ENCODE peak calls at places on chromosome 17, in ten cellular contexts. E is A673, R is colonic mucosa, P is AG10803, B is tibial nerve, X is brain microvascular endothelial cell, T is IMR-90, Q is mucosa of descending colon, C is HFFc6, H is dorsolateral prefrontal cortex. M is an unnamed sample.

GRCh38 chr17:43356999-43357398 is 41.8 kb upstream of the ARL4D start:
- DNase-seq in E (no peak), R (no peak), P (peak), B (no peak), X (peak), T (peak), Q (no peak), C (peak), H (no peak), M (no peak)

GRCh38 chr17:35084987-35085386 is 21.5 kb upstream of the RFFL start:
- DNase-seq in E (no peak), R (no peak), P (no peak), B (no peak), X (peak), T (peak), Q (no peak), C (peak), H (no peak), M (no peak)

GRCh38 chr17:50638572-50638850 is 3.8 kb downstream of the ABCC3 start:
- DNase-seq in E (peak), R (no peak), P (peak), B (no peak), X (no peak), T (peak), Q (no peak), C (peak), H (no peak), M (no peak)

GRCh38 chr17:42387221-42387657 is 1.0 kb downstream of the STAT3 start:
- DNase-seq in E (peak), R (peak), P (peak), B (no peak), X (no peak), T (peak), Q (peak), C (no peak), H (no peak), M (no peak)

GRCh38 chr17:39755550-39756375 is 18.0 kb downstream of the GRB7 start:
- DNase-seq in E (no peak), R (no peak), P (peak), B (no peak), X (no peak), T (peak), Q (no peak), C (no peak), H (no peak), M (peak)

GRCh38 chr17:35116845-35117244 is 2.8 kb downstream of the RAD51D start:
- DNase-seq in E (no peak), R (no peak), P (no peak), B (no peak), X (no peak), T (no peak), Q (no peak), C (no peak), H (no peak), M (no peak)

GRCh38 chr17:9002610-9003354 is 18.5 kb upstream of the NTN1 start:
- DNase-seq in E (peak), R (no peak), P (no peak), B (no peak), X (no peak), T (no peak), Q (no peak), C (no peak), H (no peak), M (peak)

GRCh38 chr17:36117505-36118382 is 14.1 kb downstream of the CCL4 start:
- DNase-seq in E (no peak), R (no peak), P (no peak), B (no peak), X (no peak), T (no peak), Q (peak), C (no peak), H (no peak), M (peak)

GRCh38 chr17:67718325-67718941 is 697 bp downstream of the NOL11 start:
- DNase-seq in E (peak), R (peak), P (peak), B (peak), X (peak), T (peak), Q (no peak), C (peak), H (no peak), M (peak)

GRCh38 chr17:61232871-61233270 is 166.8 kb upstream of the TBX2 start:
- DNase-seq in E (no peak), R (no peak), P (no peak), B (no peak), X (no peak), T (peak), Q (no peak), C (no peak), H (no peak), M (no peak)

GRCh38 chr17:13843862-13844640 is 225.3 kb upstream of the COX10 start:
- DNase-seq in E (no peak), R (no peak), P (peak), B (no peak), X (no peak), T (no peak), Q (no peak), C (no peak), H (no peak), M (no peak)

GRCh38 chr17:68248199-68248825 is 469 bp downstream of the AMZ2 start:
- DNase-seq in E (peak), R (peak), P (peak), B (peak), X (peak), T (peak), Q (peak), C (peak), H (peak), M (no peak)

GRCh38 chr17:77790143-77790829 is 168.2 kb upstream of the TNRC6C start:
- DNase-seq in E (peak), R (no peak), P (no peak), B (no peak), X (no peak), T (no peak), Q (no peak), C (no peak), H (no peak), M (no peak)

GRCh38 chr17:19513897-19514488 is 19.7 kb upstream of the SLC47A1 start:
- DNase-seq in E (peak), R (peak), P (peak), B (peak), X (peak), T (peak), Q (peak), C (peak), H (peak), M (peak)

GRCh38 chr17:12545877-12546513 is 119.7 kb upstream of the MYOCD start:
- DNase-seq in E (peak), R (peak), P (peak), B (peak), X (peak), T (peak), Q (peak), C (peak), H (no peak), M (peak)

GRCh38 chr17:40311575-40311974 is 2.6 kb downstream of the RARA start:
- DNase-seq in E (peak), R (peak), P (peak), B (no peak), X (no peak), T (no peak), Q (no peak), C (no peak), H (no peak), M (peak)

GRCh38 chr17:37177234-37177633 is 198.6 kb upstream of the C17orf78 start:
- DNase-seq in E (no peak), R (no peak), P (no peak), B (no peak), X (no peak), T (no peak), Q (no peak), C (no peak), H (no peak), M (no peak)

GRCh38 chr17:61490540-61490975 is 38.3 kb downstream of the TBX4 start:
- DNase-seq in E (no peak), R (no peak), P (peak), B (no peak), X (peak), T (peak), Q (no peak), C (peak), H (no peak), M (no peak)

GRCh38 chr17:58525239-58525638 is 10.8 kb upstream of the MTMR4 start:
- DNase-seq in E (peak), R (no peak), P (peak), B (peak), X (peak), T (peak), Q (no peak), C (peak), H (no peak), M (no peak)

GRCh38 chr17:50055426-50056216 is at the start of gene ITGA3:
- DNase-seq in E (peak), R (peak), P (peak), B (no peak), X (peak), T (peak), Q (peak), C (peak), H (no peak), M (peak)

GRCh38 chr17:79950306-79950705 is 85.4 kb downstream of the TBC1D16 start:
- DNase-seq in E (no peak), R (no peak), P (no peak), B (no peak), X (no peak), T (no peak), Q (no peak), C (no peak), H (no peak), M (no peak)

GRCh38 chr17:6162216-6162615 is 92.0 kb downstream of the WSCD1 start:
- DNase-seq in E (no peak), R (no peak), P (no peak), B (no peak), X (no peak), T (no peak), Q (no peak), C (no peak), H (no peak), M (no peak)

GRCh38 chr17:77899494-77899893 is 59.0 kb upstream of the TNRC6C start:
- DNase-seq in E (no peak), R (no peak), P (no peak), B (no peak), X (no peak), T (no peak), Q (no peak), C (no peak), H (no peak), M (no peak)

GRCh38 chr17:36972905-36973304 is 24.2 kb downstream of the AATF start:
- DNase-seq in E (no peak), R (no peak), P (no peak), B (no peak), X (no peak), T (no peak), Q (no peak), C (no peak), H (no peak), M (no peak)

GRCh38 chr17:55286681-55287589 is 22.2 kb downstream of the HLF start:
- DNase-seq in E (no peak), R (no peak), P (peak), B (no peak), X (peak), T (peak), Q (peak), C (no peak), H (no peak), M (no peak)

GRCh38 chr17:27940503-27940902 is 47.3 kb upstream of the LYRM9 start:
- DNase-seq in E (no peak), R (no peak), P (no peak), B (no peak), X (no peak), T (no peak), Q (no peak), C (no peak), H (no peak), M (no peak)

GRCh38 chr17:38868095-38868967 is 1.5 kb upstream of the LASP1 start:
- DNase-seq in E (peak), R (peak), P (peak), B (peak), X (peak), T (peak), Q (peak), C (peak), H (no peak), M (peak)

GRCh38 chr17:73309727-73310555 is 1.9 kb downstream of the CDC42EP4 start:
- DNase-seq in E (peak), R (peak), P (no peak), B (no peak), X (no peak), T (no peak), Q (peak), C (no peak), H (no peak), M (no peak)

GRCh38 chr17:76684756-76685155 is 26.0 kb downstream of the MXRA7 start:
- DNase-seq in E (no peak), R (no peak), P (no peak), B (no peak), X (no peak), T (no peak), Q (no peak), C (no peak), H (no peak), M (no peak)

GRCh38 chr17:76681222-76682137 is 29.3 kb downstream of the MXRA7 start:
- DNase-seq in E (peak), R (peak), P (peak), B (peak), X (peak), T (peak), Q (peak), C (peak), H (peak), M (peak)

GRCh38 chr17:76682306-76682705 is 28.5 kb downstream of the MXRA7 start:
- DNase-seq in E (no peak), R (no peak), P (peak), B (peak), X (peak), T (no peak), Q (no peak), C (no peak), H (no peak), M (no peak)

GRCh38 chr17:76683921-76684745 is 26.6 kb downstream of the MXRA7 start:
- DNase-seq in E (no peak), R (no peak), P (no peak), B (no peak), X (no peak), T (no peak), Q (no peak), C (no peak), H (no peak), M (no peak)

DNA sequence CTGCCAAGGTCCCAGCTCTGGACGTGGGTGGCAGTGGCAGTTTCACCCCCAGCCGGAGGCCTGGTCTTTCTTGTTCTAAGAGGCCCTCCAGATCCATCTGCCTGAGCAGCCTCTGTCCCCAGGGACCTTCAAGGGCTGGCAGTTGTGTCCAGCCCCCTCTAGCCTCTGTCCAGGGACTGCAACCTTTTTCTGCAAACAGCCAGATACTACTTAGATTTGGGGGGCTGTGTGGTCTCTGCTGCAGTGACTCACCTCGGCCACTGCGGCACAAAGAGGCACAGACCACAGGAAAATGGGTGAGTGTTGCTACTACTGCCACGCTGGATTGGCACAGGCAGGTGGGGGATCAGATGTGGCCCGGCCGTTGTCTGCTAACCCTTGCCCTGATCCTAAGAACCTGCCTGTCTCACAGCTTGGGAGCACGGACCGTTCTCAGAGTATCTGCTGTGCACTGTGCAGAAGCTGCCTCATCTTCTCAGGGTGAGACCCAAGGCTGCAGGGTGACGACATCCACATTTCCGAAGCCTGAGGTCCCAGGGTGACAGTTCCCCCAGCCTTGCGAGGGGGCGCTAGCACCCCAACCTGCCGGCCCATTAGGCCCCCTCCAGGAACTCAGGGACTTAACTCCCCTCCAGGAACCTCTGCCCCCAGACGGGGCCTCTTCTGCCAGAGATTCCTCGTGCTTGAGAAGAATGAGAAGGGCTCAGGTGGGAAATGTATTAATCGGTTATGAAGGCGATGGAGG is 27.6 kb downstream of the MXRA7 start:
- DNase-seq in E (no peak), R (no peak), P (no peak), B (no peak), X (no peak), T (no peak), Q (no peak), C (no peak), H (no peak), M (no peak)
- TF ChIP-seq CTCF in E (peak), R (no peak), P (no peak), B (no peak), X (peak), T (peak), Q (no peak), C (peak), H (no peak), M (no peak)

DNA sequence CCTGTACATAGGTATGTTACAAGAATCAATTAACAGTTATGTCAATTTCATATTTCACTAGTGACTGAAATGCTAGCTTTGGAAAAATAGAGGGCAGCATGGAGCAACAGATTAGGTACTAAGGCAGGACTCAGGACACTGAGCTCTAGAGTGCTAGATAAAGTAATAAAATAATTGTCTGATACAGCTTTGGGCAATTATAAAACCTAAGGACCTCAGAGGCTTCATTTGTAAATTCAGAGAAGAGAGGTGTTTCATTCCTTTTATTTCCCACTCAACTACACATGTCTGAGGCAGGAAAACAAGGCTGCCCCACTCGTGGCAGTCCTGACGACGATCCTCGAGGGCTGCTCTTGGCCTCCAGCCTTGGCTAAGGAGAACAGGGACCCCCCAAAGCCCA is 81.5 kb downstream of the CA4 start:
- DNase-seq in E (peak), R (no peak), P (peak), B (no peak), X (peak), T (peak), Q (peak), C (peak), H (no peak), M (peak)
- TF ChIP-seq CTCF in E (peak), R (peak), P (peak), B (no peak), X (peak), T (peak), Q (peak), C (peak), H (peak), M (peak)

GRCh38 chr17:75898791-75899190 is 2.0 kb upstream of the TRIM65 start:
- DNase-seq in E (no peak), R (no peak), P (no peak), B (no peak), X (no peak), T (no peak), Q (no peak), C (no peak), H (no peak), M (no peak)

GRCh38 chr17:75898065-75898464 is 1.3 kb upstream of the TRIM65 start:
- DNase-seq in E (no peak), R (no peak), P (no peak), B (no peak), X (no peak), T (no peak), Q (no peak), C (no peak), H (no peak), M (no peak)

GRCh38 chr17:75897076-75898019 is 597 bp upstream of the TRIM65 start:
- DNase-seq in E (no peak), R (peak), P (no peak), B (peak), X (no peak), T (no peak), Q (peak), C (no peak), H (no peak), M (no peak)

GRCh38 chr17:75894049-75894742 is 2.6 kb downstream of the TRIM65 start:
- DNase-seq in E (no peak), R (no peak), P (no peak), B (no peak), X (no peak), T (no peak), Q (no peak), C (no peak), H (no peak), M (no peak)

GRCh38 chr17:75896360-75897075 is at the start of gene TRIM65:
- DNase-seq in E (peak), R (peak), P (peak), B (peak), X (peak), T (peak), Q (peak), C (peak), H (peak), M (peak)
- TF ChIP-seq CTCF in E (peak), R (no peak), P (peak), B (peak), X (peak), T (peak), Q (peak), C (peak), H (peak), M (peak)

GRCh38 chr17:46140645-46141197 is 52.5 kb downstream of the KANSL1 start:
- DNase-seq in E (no peak), R (no peak), P (no peak), B (no peak), X (no peak), T (no peak), Q (no peak), C (no peak), H (no peak), M (no peak)

GRCh38 chr17:46136820-46137219 is 56.4 kb downstream of the KANSL1 start:
- DNase-seq in E (no peak), R (no peak), P (peak), B (no peak), X (no peak), T (no peak), Q (no peak), C (no peak), H (no peak), M (no peak)

GRCh38 chr17:46138470-46138869 is 54.8 kb downstream of the KANSL1 start:
- DNase-seq in E (no peak), R (no peak), P (no peak), B (no peak), X (no peak), T (no peak), Q (no peak), C (no peak), H (no peak), M (no peak)

GRCh38 chr17:46141645-46142044 is 51.6 kb downstream of the KANSL1 start:
- DNase-seq in E (no peak), R (no peak), P (no peak), B (no peak), X (no peak), T (no peak), Q (no peak), C (no peak), H (no peak), M (no peak)

DNA sequence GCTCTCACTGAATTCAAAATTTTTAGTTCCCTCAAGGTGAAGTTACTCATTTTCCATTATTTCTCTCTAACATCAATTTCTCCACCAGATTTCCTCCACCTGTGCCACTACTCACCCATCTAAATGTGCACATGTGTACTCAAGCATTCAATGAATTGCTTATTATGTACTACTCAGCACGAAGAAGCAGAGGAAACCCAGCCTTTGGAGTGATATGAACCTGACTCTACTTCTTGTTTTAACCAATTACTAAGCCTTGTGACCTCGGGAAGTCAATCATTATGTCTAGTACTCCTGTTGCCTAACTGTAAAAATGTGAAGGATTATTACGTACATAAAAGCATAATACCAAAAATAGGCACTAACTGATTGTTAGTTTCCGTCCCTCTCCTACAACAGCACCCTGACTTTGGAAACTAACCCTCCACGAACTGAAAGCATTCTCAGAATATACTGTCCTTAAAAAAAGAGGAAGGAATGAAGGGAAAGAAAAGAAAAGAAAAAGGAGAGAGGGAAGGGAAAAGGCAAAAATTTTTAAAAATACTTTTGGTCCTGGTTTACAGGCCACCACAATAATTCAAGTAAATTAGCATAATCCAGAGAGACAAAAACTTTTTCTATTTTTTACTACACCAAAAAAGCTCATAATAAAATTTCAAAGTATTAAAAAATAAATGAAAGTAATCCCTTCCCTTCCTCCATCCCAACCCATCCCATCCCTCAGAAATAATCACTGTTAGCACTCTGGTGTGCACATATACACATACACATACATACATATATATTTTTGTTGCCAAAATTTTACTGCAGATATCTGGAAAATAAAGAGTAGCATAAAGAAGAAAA is 53.6 kb downstream of the KANSL1 start:
- DNase-seq in E (no peak), R (no peak), P (no peak), B (no peak), X (no peak), T (no peak), Q (no peak), C (no peak), H (no peak), M (no peak)
- TF ChIP-seq CTCF in E (no peak), R (no peak), P (no peak), B (no peak), X (no peak), T (no peak), Q (no peak), C (no peak), H (no peak), M (no peak)

M was measured in GM13977.